ENCODE peak calls at places on chromosomes 13 and 19, in six cellular contexts. V, W, S, U, H and G are unnamed samples.

GRCh38 chr13:27182844-27183497 is 11.4 kb upstream of the USP12 start:
- DNase-seq in V (no peak), W (no peak), S (no peak), U (peak; percentile 52), H (peak; percentile 94), G (no peak)

GRCh38 chr13:40993987-40994386 is 25.1 kb downstream of the ELF1 start:
- DNase-seq in V (peak; percentile 86), W (no peak), S (no peak), U (peak; percentile 83), H (no peak), G (peak; percentile 32)

GRCh38 chr13:23985846-23986245 is 88.5 kb upstream of the C1QTNF9B start:
- DNase-seq in V (no peak), W (no peak), S (no peak), U (no peak), H (no peak), G (no peak)

GRCh38 chr13:100652510-100652909 is 22.1 kb downstream of the TMTC4 start:
- DNase-seq in V (no peak), W (no peak), S (no peak), U (no peak), H (no peak), G (no peak)

GRCh38 chr19:55738302-55738701 is at the start of gene NLRP9:
- DNase-seq in V (no peak), W (no peak), S (no peak), U (no peak), H (no peak), G (no peak)

GRCh38 chr19:40611900-40612698 is 10.9 kb downstream of the LTBP4 start:
- DNase-seq in V (no peak), W (no peak), S (no peak), U (no peak), H (no peak), G (no peak)

GRCh38 chr13:48749144-48749543 is 95.4 kb downstream of the CYSLTR2 start:
- DNase-seq in V (no peak), W (no peak), S (no peak), U (peak; percentile 35), H (peak; percentile 75), G (no peak)

GRCh38 chr13:28659611-28659970 is 661 bp downstream of the POMP start:
- DNase-seq in V (no peak), W (no peak), S (no peak), U (peak; percentile 22), H (peak; percentile 72), G (no peak)

GRCh38 chr19:33064117-33064777 is 441 bp downstream of the RHPN2 start:
- DNase-seq in V (peak; percentile 79), W (no peak), S (peak; percentile 20), U (peak; percentile 75), H (peak; percentile 7), G (peak; percentile 75)

GRCh38 chr13:107753286-107753685 is 462.1 kb downstream of the LIG4 start:
- DNase-seq in V (no peak), W (no peak), S (no peak), U (no peak), H (no peak), G (no peak)

GRCh38 chr13:46089213-46089612 is 15.6 kb downstream of the CPB2 start:
- DNase-seq in V (peak; percentile 17), W (no peak), S (no peak), U (no peak), H (no peak), G (no peak)

GRCh38 chr19:10899171-10899653 is 27.9 kb downstream of the CARM1 start:
- DNase-seq in V (no peak), W (no peak), S (no peak), U (no peak), H (no peak), G (no peak)

GRCh38 chr19:15108145-15108844 is 1.1 kb downstream of the SYDE1 start:
- DNase-seq in V (peak; percentile 55), W (peak; percentile 36), S (no peak), U (no peak), H (no peak), G (no peak)

GRCh38 chr19:10389863-10390262 is 9.5 kb upstream of the TYK2 start:
- DNase-seq in V (peak; percentile 79), W (peak; percentile 37), S (no peak), U (no peak), H (no peak), G (peak; percentile 68)

GRCh38 chr13:70985371-70985770 is 877.1 kb upstream of the KLHL1 start:
- DNase-seq in V (no peak), W (no peak), S (no peak), U (no peak), H (no peak), G (no peak)

GRCh38 chr19:15836345-15836594 is 20.8 kb upstream of the OR10H1 start:
- DNase-seq in V (no peak), W (no peak), S (peak; percentile 50), U (no peak), H (no peak), G (no peak)

GRCh38 chr13:34459856-34460255 is 482.2 kb upstream of the NBEA start:
- DNase-seq in V (no peak), W (no peak), S (no peak), U (no peak), H (no peak), G (no peak)

GRCh38 chr13:51453959-51454703 is 1.3 kb upstream of the INTS6 start:
- DNase-seq in V (peak; percentile 53), W (peak; percentile 35), S (peak; percentile 55), U (peak; percentile 46), H (peak; percentile 33), G (no peak)

GRCh38 chr19:48627211-48627864 is 8.0 kb downstream of the SPHK2 start:
- DNase-seq in V (no peak), W (no peak), S (no peak), U (peak; percentile 56), H (no peak), G (peak; percentile 34)

GRCh38 chr13:52001120-52001731 is 10.0 kb downstream of the ATP7B start:
- DNase-seq in V (peak; percentile 82), W (peak; percentile 46), S (peak; percentile 75), U (peak; percentile 54), H (peak; percentile 39), G (no peak)

GRCh38 chr13:21113851-21114306 is 52.5 kb upstream of the LATS2 start:
- DNase-seq in V (peak; percentile 13), W (no peak), S (no peak), U (no peak), H (no peak), G (no peak)

GRCh38 chr13:105611424-105611823 is 924.0 kb downstream of the EFNB2 start:
- DNase-seq in V (peak; percentile 62), W (no peak), S (no peak), U (no peak), H (peak; percentile 94), G (no peak)

GRCh38 chr19:18879579-18880373 is 16.2 kb downstream of the CERS1 start:
- DNase-seq in V (peak; percentile 90), W (peak; percentile 36), S (peak; percentile 83), U (no peak), H (no peak), G (peak; percentile 93)

DNA sequence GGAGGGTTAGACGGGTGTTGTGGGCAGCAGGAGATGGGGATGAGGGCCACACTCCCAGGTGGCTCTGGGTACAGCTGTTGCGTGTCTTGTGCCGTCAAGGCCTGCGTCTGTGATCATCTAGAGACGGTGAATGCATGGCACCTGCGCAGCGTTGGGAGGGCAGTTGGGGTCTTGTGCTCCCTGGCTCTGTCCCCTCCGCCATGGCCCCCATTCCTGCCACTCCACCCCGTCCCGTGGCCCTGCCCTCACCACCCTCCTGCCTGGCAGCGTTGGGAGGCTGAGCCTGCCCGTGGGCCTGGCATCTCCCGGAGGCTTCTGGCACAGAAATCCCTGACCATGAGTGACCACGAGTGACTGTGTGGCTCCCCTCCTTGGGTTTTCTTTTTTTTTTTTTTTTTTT is 13.9 kb upstream of the TEKTIP1 start:
- DNase-seq in V (no peak), W (no peak), S (no peak), U (no peak), H (no peak), G (no peak)
- H4K20me1 ChIP-seq in V (no peaks in the 10 kb centered on the region), W (peaks cover 68% of the 10 kb centered on the region), S (no peaks in the 10 kb centered on the region), U (peaks cover 33% of the 10 kb centered on the region), H (no peaks in the 10 kb centered on the region), G (no peaks in the 10 kb centered on the region)

GRCh38 chr19:942133-942645 is 16.4 kb downstream of the ARID3A start:
- DNase-seq in V (no peak), W (no peak), S (no peak), U (no peak), H (no peak), G (no peak)

GRCh38 chr19:944171-944567 is 18.3 kb downstream of the ARID3A start:
- DNase-seq in V (no peak), W (no peak), S (no peak), U (peak; percentile 85), H (no peak), G (no peak)

GRCh38 chr19:945401-946252 is 19.8 kb downstream of the ARID3A start:
- DNase-seq in V (no peak), W (no peak), S (no peak), U (no peak), H (no peak), G (no peak)

GRCh38 chr19:944663-945241 is 18.9 kb downstream of the ARID3A start:
- DNase-seq in V (no peak), W (no peak), S (no peak), U (no peak), H (no peak), G (no peak)

GRCh38 chr19:943551-944170 is 17.8 kb downstream of the ARID3A start:
- DNase-seq in V (no peak), W (no peak), S (no peak), U (no peak), H (no peak), G (no peak)
- H4K20me1 ChIP-seq in V (peaks cover 5% of the 10 kb centered on the region), W (peaks cover 93% of the 10 kb centered on the region), S (no peaks in the 10 kb centered on the region), U (peaks cover 77% of the 10 kb centered on the region), H (no peaks in the 10 kb centered on the region), G (peaks cover 12% of the 10 kb centered on the region)

DNA sequence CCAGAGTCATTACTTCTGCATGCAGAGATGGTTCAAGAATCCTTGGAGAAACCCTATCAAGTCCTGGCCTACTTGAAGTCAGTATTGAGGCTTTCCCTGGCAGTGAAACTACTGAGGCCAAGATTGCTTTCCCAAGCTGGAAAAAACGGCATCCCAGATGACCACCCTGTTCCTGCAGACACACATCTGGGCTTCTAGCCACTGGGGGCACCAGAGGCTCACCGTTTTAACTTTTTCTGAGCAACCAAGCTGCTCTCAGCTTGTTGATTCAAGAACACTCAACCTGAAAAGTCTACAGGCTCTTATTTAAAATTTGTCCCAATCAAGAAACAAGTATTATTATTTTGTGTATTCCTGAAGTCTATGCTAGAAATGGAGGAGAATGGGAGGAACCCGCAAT is 66.6 kb downstream of the SPRYD7 start:
- DNase-seq in V (peak; percentile 73), W (peak; percentile 57), S (peak; percentile 38), U (peak; percentile 19), H (peak; percentile 20), G (peak; percentile 67)
- H4K20me1 ChIP-seq in V (no peaks in the 10 kb centered on the region), W (no peaks in the 10 kb centered on the region), S (no peaks in the 10 kb centered on the region), U (no peaks in the 10 kb centered on the region), H (no peaks in the 10 kb centered on the region), G (no peaks in the 10 kb centered on the region)

GRCh38 chr13:29782798-29783197 is 67.6 kb downstream of the UBL3 start:
- DNase-seq in V (no peak), W (no peak), S (no peak), U (no peak), H (no peak), G (no peak)

GRCh38 chr13:29791997-29792775 is 58.2 kb downstream of the UBL3 start:
- DNase-seq in V (no peak), W (no peak), S (no peak), U (no peak), H (peak; percentile 65), G (no peak)

GRCh38 chr13:29785978-29786377 is 64.4 kb downstream of the UBL3 start:
- DNase-seq in V (no peak), W (no peak), S (no peak), U (no peak), H (no peak), G (no peak)

GRCh38 chr13:29791508-29791907 is 58.9 kb downstream of the UBL3 start:
- DNase-seq in V (no peak), W (no peak), S (no peak), U (no peak), H (no peak), G (no peak)

GRCh38 chr13:29786698-29787097 is 63.7 kb downstream of the UBL3 start:
- DNase-seq in V (no peak), W (no peak), S (no peak), U (no peak), H (no peak), G (no peak)
- H4K20me1 ChIP-seq in V (peaks cover 3% of the 10 kb centered on the region), W (no peaks in the 10 kb centered on the region), S (peaks cover 3% of the 10 kb centered on the region), U (peaks cover 16% of the 10 kb centered on the region), H (no peaks in the 10 kb centered on the region), G (no peaks in the 10 kb centered on the region)